ENCODE peak calls at places on chromosomes 3 and 15, in five cellular contexts. P is progenitor cell of endocrine pancreas, V is brain microvascular endothelial cell, U is ascending aorta, Z is thyroid gland. F is an unnamed sample.

GRCh38 chr15:41207687-41208448 is 22.7 kb downstream of the EXD1 start:
- DNase-seq in P (no peak), V (peak; percentile 15), U (no peak), Z (no peak), F (no peak)

GRCh38 chr3:45026957-45027356 is 854 bp downstream of the CLEC3B start:
- DNase-seq in P (no peak), V (peak; percentile 75), U (peak; percentile 90), Z (peak; percentile 23), F (no peak)

GRCh38 chr3:51677358-51677757 is 6.3 kb downstream of the TEX264 start:
- DNase-seq in P (no peak), V (no peak), U (no peak), Z (no peak), F (no peak)

GRCh38 chr3:157125101-157125500 is 34.8 kb downstream of the CCNL1 start:
- DNase-seq in P (no peak), V (no peak), U (no peak), Z (peak; percentile 35), F (no peak)

GRCh38 chr3:14876942-14877341 is 58.2 kb downstream of the FGD5 start:
- DNase-seq in P (no peak), V (peak; percentile 33), U (peak; percentile 86), Z (peak; percentile 16), F (no peak)

GRCh38 chr15:29014493-29014892 is 128.7 kb downstream of the APBA2 start:
- DNase-seq in P (no peak), V (no peak), U (no peak), Z (no peak), F (no peak)

GRCh38 chr15:92392462-92392861 is 1.2 kb upstream of the ST8SIA2 start:
- DNase-seq in P (no peak), V (no peak), U (no peak), Z (no peak), F (no peak)

GRCh38 chr3:33047842-33048834 is 48.8 kb downstream of the GLB1 start:
- DNase-seq in P (no peak), V (no peak), U (no peak), Z (no peak), F (no peak)

GRCh38 chr15:93048759-93049161 is 40.3 kb downstream of the RGMA start:
- DNase-seq in P (no peak), V (no peak), U (no peak), Z (peak; percentile 65), F (no peak)

GRCh38 chr3:180700941-180701340 is 21.7 kb upstream of the CCDC39 start:
- DNase-seq in P (no peak), V (no peak), U (no peak), Z (no peak), F (no peak)

GRCh38 chr15:62962101-62962995 is 80.2 kb upstream of the TPM1 start:
- DNase-seq in P (no peak), V (no peak), U (peak; percentile 58), Z (no peak), F (no peak)

GRCh38 chr15:68987120-68987519 is 27.4 kb upstream of the NOX5 start:
- DNase-seq in P (no peak), V (no peak), U (no peak), Z (no peak), F (no peak)

GRCh38 chr3:61583890-61584289 is 22.5 kb downstream of the PTPRG start:
- DNase-seq in P (no peak), V (no peak), U (no peak), Z (no peak), F (no peak)

GRCh38 chr15:77416954-77417353 is 3.0 kb downstream of the PEAK1 start:
- DNase-seq in P (no peak), V (no peak), U (no peak), Z (no peak), F (no peak)

GRCh38 chr3:37729119-37729518 is 132.6 kb upstream of the CTDSPL start:
- DNase-seq in P (no peak), V (peak; percentile 27), U (no peak), Z (no peak), F (no peak)

GRCh38 chr3:132315851-132316250 is 1.4 kb upstream of the ACP3 start:
- DNase-seq in P (no peak), V (no peak), U (no peak), Z (no peak), F (no peak)

GRCh38 chr3:187989458-187990153 is 164.4 kb upstream of the LPP start:
- DNase-seq in P (no peak), V (no peak), U (no peak), Z (peak; percentile 30), F (no peak)

GRCh38 chr15:92921215-92922131 is 21.3 kb downstream of the CHD2 start:
- DNase-seq in P (no peak), V (no peak), U (no peak), Z (no peak), F (no peak)

GRCh38 chr3:174949523-174949922 is 90.4 kb downstream of the NAALADL2 start:
- DNase-seq in P (no peak), V (peak; percentile 95), U (no peak), Z (no peak), F (no peak)

GRCh38 chr15:43774062-43774461 is 2.7 kb downstream of the ELL3 start:
- DNase-seq in P (no peak), V (no peak), U (no peak), Z (no peak), F (no peak)

GRCh38 chr3:112394008-112394616 is 61.2 kb downstream of the CD200 start:
- DNase-seq in P (no peak), V (no peak), U (peak; percentile 77), Z (no peak), F (no peak)

GRCh38 chr15:39887832-39888231 is 32.2 kb downstream of the GPR176 start:
- DNase-seq in P (no peak), V (peak; percentile 35), U (peak; percentile 63), Z (peak; percentile 23), F (no peak)

GRCh38 chr3:170043506-170043905 is 5.7 kb downstream of the GPR160 start:
- DNase-seq in P (no peak), V (no peak), U (no peak), Z (no peak), F (no peak)

GRCh38 chr3:69719292-69719691 is 20.0 kb upstream of the MITF start:
- DNase-seq in P (no peak), V (no peak), U (no peak), Z (no peak), F (no peak)

GRCh38 chr3:9153763-9154601 is 95.5 kb downstream of the SRGAP3 start:
- DNase-seq in P (no peak), V (no peak), U (peak; percentile 69), Z (peak; percentile 14), F (no peak)

GRCh38 chr3:114361391-114361790 is 67.6 kb downstream of the TIGIT start:
- DNase-seq in P (no peak), V (no peak), U (no peak), Z (no peak), F (no peak)

GRCh38 chr3:73437828-73438227 is 186.9 kb downstream of the PDZRN3 start:
- DNase-seq in P (no peak), V (no peak), U (no peak), Z (no peak), F (no peak)

GRCh38 chr15:78715439-78715838 is 74.4 kb upstream of the CHRNB4 start:
- DNase-seq in P (no peak), V (no peak), U (no peak), Z (no peak), F (no peak)

DNA sequence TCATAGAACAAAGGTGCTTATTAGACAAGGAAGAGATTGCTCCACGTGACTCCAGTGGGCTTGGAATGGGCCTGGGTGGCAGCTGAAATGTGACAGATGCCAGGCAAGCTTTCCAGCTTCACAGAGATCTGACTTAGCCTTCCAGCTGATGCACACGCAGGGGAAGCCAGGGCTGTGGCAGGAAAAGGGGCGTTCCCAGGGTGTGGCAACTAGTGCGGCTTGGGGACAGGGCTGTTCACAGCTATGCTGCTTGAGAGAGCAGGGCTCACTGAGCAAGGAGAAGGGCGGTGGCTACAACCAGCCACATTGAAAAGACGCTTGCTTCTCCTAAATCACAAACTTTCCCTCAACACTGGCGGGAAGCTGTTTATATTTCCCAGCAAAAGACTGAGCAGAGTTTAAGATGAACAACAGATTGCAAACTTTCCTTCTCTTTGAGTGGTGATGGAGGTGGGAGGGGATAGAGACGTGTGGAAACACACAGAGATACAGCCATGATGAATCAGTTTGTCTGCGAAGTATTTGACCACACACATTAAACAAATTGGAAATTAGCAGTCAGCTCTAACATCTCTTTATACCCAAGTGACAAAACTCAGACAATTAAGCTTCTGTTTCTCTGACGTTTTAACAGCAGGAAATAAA is 127.5 kb downstream of the BDH1 start:
- DNase-seq in P (no peak), V (no peak), U (no peak), Z (peak; percentile 37), F (no peak)
- TF ChIP-seq CTCF in P (no peak), V (no peak), U (no peak), Z (no peak), F (no peak)

DNA sequence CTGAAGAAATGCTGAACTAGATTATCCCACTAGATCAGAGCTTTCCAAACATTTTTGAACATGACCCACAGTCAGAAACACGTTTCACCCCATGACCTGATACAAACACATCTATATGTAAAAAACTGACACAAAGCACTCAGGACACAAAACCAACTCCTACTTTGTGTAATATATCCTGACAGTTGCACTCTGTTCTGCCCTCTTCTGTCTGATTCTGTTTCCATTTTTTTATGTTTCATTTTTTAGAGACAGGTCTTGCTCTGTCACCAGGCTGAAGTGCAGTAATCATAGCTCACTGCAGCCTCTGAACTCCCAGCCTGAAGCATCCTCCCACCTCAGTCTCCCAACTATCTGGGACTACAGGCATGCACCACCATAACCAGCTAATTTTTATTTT is 15.8 kb upstream of the RFTN1 start:
- DNase-seq in P (no peak), V (no peak), U (no peak), Z (no peak), F (no peak)
- TF ChIP-seq CTCF in P (no peak), V (no peak), U (no peak), Z (no peak), F (no peak)

GRCh38 chr3:194267744-194268658 is 83.1 kb downstream of the CPN2 start:
- DNase-seq in P (no peak), V (no peak), U (peak; percentile 57), Z (no peak), F (no peak)

GRCh38 chr3:194270627-194271458 is 80.3 kb downstream of the CPN2 start:
- DNase-seq in P (no peak), V (no peak), U (peak; percentile 94), Z (peak; percentile 99), F (peak; percentile 21)

GRCh38 chr3:194271459-194272035 is 79.6 kb downstream of the CPN2 start:
- DNase-seq in P (no peak), V (no peak), U (no peak), Z (no peak), F (peak; percentile 17)

GRCh38 chr3:194268659-194269487 is 82.3 kb downstream of the CPN2 start:
- DNase-seq in P (no peak), V (no peak), U (peak; percentile 43), Z (no peak), F (no peak)

DNA sequence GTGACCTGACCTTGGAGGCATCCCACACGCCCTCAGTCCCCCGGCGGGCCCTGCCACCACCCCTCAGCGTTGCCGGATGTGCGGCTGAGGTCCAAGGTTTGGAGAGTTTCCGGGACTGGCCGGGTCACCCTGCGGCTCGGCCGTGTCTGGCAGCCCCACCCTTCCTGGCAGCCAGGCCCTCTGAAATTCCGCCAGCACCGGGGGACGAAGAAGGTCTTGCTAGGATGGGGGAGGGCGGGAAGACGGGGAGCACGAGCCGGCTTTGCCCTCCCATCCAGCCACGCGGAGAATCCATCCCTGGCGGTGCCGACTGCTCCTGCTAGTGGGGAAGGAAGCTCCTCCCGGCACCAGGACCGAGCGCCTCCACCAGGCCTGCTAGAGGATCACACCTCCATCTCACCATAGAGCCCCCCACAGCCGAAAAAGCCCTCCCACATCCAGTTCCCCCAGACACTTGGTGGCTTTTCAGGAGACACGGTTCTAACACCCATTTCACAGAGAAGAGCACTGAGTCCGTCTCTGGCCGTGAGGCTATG is 81.5 kb downstream of the CPN2 start:
- DNase-seq in P (no peak), V (peak; percentile 40), U (peak; percentile 88), Z (peak; percentile 81), F (no peak)
- TF ChIP-seq CTCF in P (peak; percentile 14), V (peak; percentile 65), U (peak; percentile 27), Z (peak; percentile 48), F (no peak)

GRCh38 chr3:171981271-171981605 is 58.1 kb upstream of the FNDC3B start:
- DNase-seq in P (no peak), V (no peak), U (no peak), Z (no peak), F (no peak)
- TF ChIP-seq CTCF in P (no peak), V (no peak), U (no peak), Z (no peak), F (no peak)

F was measured in omental fat pad.